ENCODE peak calls at places on chromosomes 1 and 21, in ten cellular contexts. T, K, Y, L, R, Q, F, E, G and V are unnamed samples.
A peak's percentile ranks its signal among the peaks of the same experiment; 100 is the strongest.

GRCh38 chr1:11704226-11704619 is 12.7 kb downstream of the DRAXIN start:
- DNase-seq in T (no peak), K (no peak), Y (no peak), L (no peak), R (no peak), Q (no peak), F (no peak), E (no peak), G (no peak), V (no peak)

GRCh38 chr1:74819062-74819461 is 86.1 kb downstream of the TYW3 start:
- DNase-seq in T (no peak), K (no peak), Y (peak; percentile 28), L (no peak), R (no peak), Q (no peak), F (no peak), E (no peak), G (no peak), V (no peak)

GRCh38 chr1:109392788-109393580 is 4.7 kb downstream of the SORT1 start:
- DNase-seq in T (no peak), K (no peak), Y (no peak), L (peak; percentile 85), R (peak; percentile 27), Q (no peak), F (no peak), E (no peak), G (peak; percentile 67), V (peak; percentile 60)

GRCh38 chr1:154434346-154435075 is 29.4 kb downstream of the IL6R start:
- DNase-seq in T (no peak), K (no peak), Y (no peak), L (no peak), R (no peak), Q (no peak), F (no peak), E (no peak), G (no peak), V (no peak)

GRCh38 chr1:30332100-30333094 is 391.0 kb downstream of the MATN1 start:
- DNase-seq in T (no peak), K (no peak), Y (no peak), L (peak; percentile 29), R (no peak), Q (no peak), F (no peak), E (no peak), G (no peak), V (no peak)

GRCh38 chr1:45887156-45887842 is 83.9 kb downstream of the MAST2 start:
- DNase-seq in T (no peak), K (no peak), Y (no peak), L (no peak), R (no peak), Q (no peak), F (no peak), E (no peak), G (no peak), V (no peak)

GRCh38 chr21:32336711-32337110 is 38.1 kb downstream of the MRAP start:
- DNase-seq in T (no peak), K (no peak), Y (no peak), L (peak; percentile 66), R (no peak), Q (no peak), F (no peak), E (no peak), G (peak; percentile 80), V (no peak)

GRCh38 chr1:233620065-233620464 is 6.2 kb downstream of the KCNK1 start:
- DNase-seq in T (no peak), K (no peak), Y (no peak), L (no peak), R (no peak), Q (no peak), F (no peak), E (no peak), G (no peak), V (no peak)

GRCh38 chr1:17498214-17498613 is 41.3 kb upstream of the ARHGEF10L start:
- DNase-seq in T (no peak), K (no peak), Y (no peak), L (no peak), R (no peak), Q (no peak), F (no peak), E (no peak), G (peak; percentile 32), V (no peak)

GRCh38 chr1:27522148-27522859 is 32.3 kb upstream of the WASF2 start:
- DNase-seq in T (peak; percentile 50), K (no peak), Y (no peak), L (no peak), R (no peak), Q (no peak), F (peak; percentile 59), E (peak; percentile 73), G (no peak), V (no peak)

GRCh38 chr1:1004420-1004779 is 4.5 kb upstream of the HES4 start:
- DNase-seq in T (no peak), K (no peak), Y (no peak), L (no peak), R (no peak), Q (no peak), F (no peak), E (no peak), G (no peak), V (no peak)

GRCh38 chr21:39685236-39685635 is 59.7 kb upstream of the IGSF5 start:
- DNase-seq in T (no peak), K (no peak), Y (no peak), L (no peak), R (no peak), Q (no peak), F (no peak), E (no peak), G (no peak), V (no peak)